ENCODE peak calls at places on chromosomes 12 and 14, in eight cellular contexts. H, U, Y, R, K, P, Z and G are unnamed samples.

GRCh38 chr12:27143676-27144075 is 61.3 kb upstream of the C12orf71 start:
- DNase-seq in R (no peak), U (no peak), H (no peak), P (peak), Y (no peak), Z (no peak), K (no peak), G (no peak)

GRCh38 chr12:64171715-64172114 is 50.4 kb downstream of the KICS2 start:
- DNase-seq in U (no peak), K (no peak), R (no peak), Z (no peak), P (peak), H (no peak), Y (no peak), G (no peak)

GRCh38 chr14:73467800-73468199 is 9.5 kb upstream of the NUMB start:
- DNase-seq in H (no peak), U (no peak), P (no peak), Z (peak), K (no peak), R (no peak), Y (no peak), G (no peak)

GRCh38 chr14:104444159-104445030 is 135.2 kb upstream of the C14orf180 start:
- DNase-seq in Z (no peak), H (no peak), U (no peak), K (no peak), Y (no peak), R (no peak), P (no peak), G (no peak)

GRCh38 chr12:113888435-113888834 is 77.7 kb downstream of the RBM19 start:
- DNase-seq in Z (no peak), H (no peak), U (no peak), K (no peak), R (no peak), P (no peak), Y (no peak), G (no peak)

GRCh38 chr14:93305708-93306418 is 27.0 kb downstream of the BTBD7 start:
- DNase-seq in R (no peak), K (no peak), Y (no peak), Z (no peak), P (no peak), H (no peak), U (no peak), G (no peak)

GRCh38 chr14:79424462-79424861 is 786.8 kb downstream of the DIO2 start:
- DNase-seq in P (no peak), U (no peak), K (no peak), Y (no peak), Z (no peak), R (no peak), H (no peak), G (no peak)

GRCh38 chr14:87712386-87713113 is 280.4 kb downstream of the GALC start:
- DNase-seq in K (no peak), Z (no peak), H (no peak), P (no peak), Y (no peak), R (no peak), U (no peak), G (no peak)

GRCh38 chr12:104520242-104520900 is 63.6 kb downstream of the CHST11 start:
- DNase-seq in R (no peak), H (no peak), P (no peak), U (no peak), Z (peak), K (no peak), Y (no peak), G (no peak)

GRCh38 chr14:91361236-91361811 is 56.3 kb downstream of the CCDC88C start:
- DNase-seq in K (no peak), H (no peak), Y (no peak), R (no peak), P (no peak), U (no peak), Z (no peak), G (no peak)

GRCh38 chr12:1013618-1014489 is 22.8 kb downstream of the ERC1 start:
- DNase-seq in Z (no peak), H (no peak), K (no peak), R (peak), P (peak), Y (no peak), U (no peak), G (no peak)

GRCh38 chr14:93691042-93691780 is 97.1 kb downstream of the PRIMA1 start:
- DNase-seq in K (no peak), Z (no peak), Y (no peak), R (no peak), U (no peak), P (no peak), H (no peak), G (no peak)

GRCh38 chr14:55297611-55298323 is 26.5 kb downstream of the FBXO34 start:
- DNase-seq in K (no peak), Z (peak), R (no peak), H (no peak), P (no peak), U (no peak), Y (no peak), G (no peak)

GRCh38 chr14:90848944-90849731 is 32.9 kb upstream of the TTC7B start:
- DNase-seq in R (no peak), H (no peak), K (no peak), U (no peak), Z (no peak), P (peak), Y (no peak), G (no peak)

GRCh38 chr12:50641566-50641965 is 122.3 kb upstream of the ATF1 start:
- DNase-seq in H (no peak), Z (no peak), K (no peak), U (no peak), Y (no peak), R (no peak), P (no peak), G (no peak)

GRCh38 chr12:123471374-123472068 is 13.6 kb downstream of the SNRNP35 start:
- DNase-seq in U (no peak), P (peak), R (peak), K (no peak), H (no peak), Z (no peak), Y (no peak), G (no peak)

GRCh38 chr14:23063601-23064000 is 6.3 kb upstream of the CDH24 start:
- DNase-seq in U (no peak), Z (no peak), R (no peak), K (no peak), Y (no peak), P (no peak), H (no peak), G (no peak)

GRCh38 chr12:26128180-26128579 is 3.3 kb upstream of the BHLHE41 start:
- DNase-seq in H (no peak), K (no peak), R (no peak), U (no peak), P (peak), Y (no peak), Z (no peak), G (no peak)

GRCh38 chr12:118981285-118982201 is at the start of gene SRRM4:
- DNase-seq in K (no peak), P (no peak), R (no peak), U (peak), Z (no peak), Y (no peak), H (no peak), G (peak)

GRCh38 chr14:67971627-67972625 is 152.3 kb downstream of the RAD51B start:
- DNase-seq in K (no peak), R (no peak), Y (no peak), Z (no peak), U (no peak), H (no peak), P (peak), G (no peak)

GRCh38 chr12:6201775-6202292 is 1.6 kb downstream of the CD9 start:
- DNase-seq in K (no peak), P (peak), Y (no peak), Z (no peak), H (no peak), U (no peak), R (no peak), G (no peak)

GRCh38 chr14:58873228-58873953 is 235.6 kb downstream of the DACT1 start:
- DNase-seq in P (no peak), U (no peak), H (no peak), K (no peak), Z (no peak), Y (no peak), R (no peak), G (no peak)

GRCh38 chr12:52789637-52790426 is 6.1 kb downstream of the KRT3 start:
- DNase-seq in H (peak), K (no peak), Z (no peak), P (no peak), Y (no peak), U (no peak), R (no peak), G (no peak)

GRCh38 chr14:23605931-23606585 is 27.5 kb upstream of the JPH4 start:
- DNase-seq in K (no peak), H (no peak), Y (no peak), U (no peak), R (no peak), P (no peak), Z (peak), G (no peak)

GRCh38 chr14:73829526-73830431 is 21.9 kb upstream of the PTGR2 start:
- DNase-seq in Y (no peak), H (peak), K (no peak), P (peak), U (no peak), Z (peak), R (peak), G (no peak)

GRCh38 chr12:121334513-121335343 is 17.5 kb downstream of the ANAPC5 start:
- DNase-seq in Y (peak), H (no peak), K (no peak), Z (peak), U (no peak), R (peak), P (peak), G (no peak)

GRCh38 chr12:54859502-54859901 is 5.2 kb downstream of the MUCL1 start:
- DNase-seq in Z (no peak), Y (no peak), U (no peak), K (no peak), P (no peak), H (no peak), R (no peak), G (no peak)

GRCh38 chr12:12723681-12724420 is 6.7 kb downstream of the CDKN1B start:
- DNase-seq in U (peak), Z (peak), R (no peak), H (peak), P (peak), K (no peak), Y (no peak), G (peak)

GRCh38 chr12:6089041-6089823 is 35.2 kb downstream of the VWF start:
- DNase-seq in K (no peak), P (peak), H (peak), U (no peak), Y (no peak), Z (no peak), R (no peak), G (no peak)

GRCh38 chr12:39846971-39847661 is 227.5 kb upstream of the ABCD2 start:
- DNase-seq in P (no peak), Z (no peak), Y (no peak), H (no peak), K (no peak), R (no peak), U (no peak), G (no peak)

GRCh38 chr14:65790185-65790815 is 377.8 kb downstream of the FUT8 start:
- DNase-seq in Z (no peak), P (no peak), R (no peak), U (no peak), H (no peak), Y (no peak), K (no peak), G (no peak)

GRCh38 chr12:47881826-47882427 is 22.9 kb downstream of the VDR start:
- DNase-seq in R (peak), K (no peak), P (peak), Y (no peak), U (no peak), Z (no peak), H (no peak), G (no peak)

GRCh38 chr14:55477680-55478079 is 37.3 kb upstream of the TBPL2 start:
- DNase-seq in Z (no peak), Y (no peak), P (no peak), H (no peak), U (no peak), K (no peak), R (no peak), G (no peak)